ENCODE peak calls at places on chromosomes 13 and 19, in eight cellular contexts. J is stimulated activated CD4-positive, alpha-beta T cell treated with anti-CD3 and anti-CD28 coated beads, Interleukin-4, amount 100 ng/mL, for 1 hour; A is heart right ventricle; E is kidney epithelial cell; X is left ventricle myocardium inferior; Y is activated CD4-positive, alpha-beta T cell treated with anti-CD3 and anti-CD28 coated beads, Interleukin-2, amount 10 ng/mL, durations not matched to agents 7 days and 5 days; Z is lower leg skin; V is stomach. O is an unnamed sample.

GRCh38 chr13:34076943-34077703 is 259.2 kb downstream of the RFC3 start:
- DNase-seq in J (no peak), A (no peak), E (no peak), X (no peak), Y (no peak), Z (no peak), V (no peak), O (no peak)

GRCh38 chr19:21496876-21497275 is 8.5 kb upstream of the ZNF429 start:
- DNase-seq in J (no peak), A (no peak), E (no peak), X (no peak), Y (no peak), Z (no peak), V (no peak), O (no peak)

GRCh38 chr13:19618925-19619324 is 14.5 kb upstream of the MPHOSPH8 start:
- DNase-seq in J (no peak), A (no peak), E (no peak), X (no peak), Y (peak), Z (no peak), V (no peak), O (no peak)

GRCh38 chr19:33385956-33386355 is 12.4 kb downstream of the CEBPG start:
- DNase-seq in J (no peak), A (peak), E (no peak), X (peak), Y (no peak), Z (no peak), V (no peak), O (no peak)

GRCh38 chr13:51724721-51725120 is 79.2 kb downstream of the DHRS12 start:
- DNase-seq in J (no peak), A (no peak), E (no peak), X (no peak), Y (no peak), Z (no peak), V (no peak), O (no peak)

GRCh38 chr19:31282346-31282745 is 66.9 kb downstream of the TSHZ3 start:
- DNase-seq in J (no peak), A (no peak), E (no peak), X (no peak), Y (no peak), Z (no peak), V (no peak), O (no peak)

GRCh38 chr13:21625366-21625765 is 21.4 kb upstream of the MICU2 start:
- DNase-seq in J (no peak), A (no peak), E (no peak), X (no peak), Y (no peak), Z (no peak), V (no peak), O (no peak)

GRCh38 chr13:80033286-80033685 is 307.6 kb downstream of the SPRY2 start:
- DNase-seq in J (no peak), A (no peak), E (no peak), X (no peak), Y (no peak), Z (no peak), V (no peak), O (no peak)

GRCh38 chr19:49950956-49951526 is 9.9 kb downstream of the SIGLEC11 start:
- DNase-seq in J (no peak), A (no peak), E (no peak), X (no peak), Y (no peak), Z (no peak), V (no peak), O (no peak)

GRCh38 chr13:30798776-30799625 is 63.7 kb downstream of the ALOX5AP start:
- DNase-seq in J (no peak), A (no peak), E (no peak), X (no peak), Y (no peak), Z (peak), V (no peak), O (no peak)

GRCh38 chr13:113730831-113731191 is 28.2 kb upstream of the TMEM255B start:
- DNase-seq in J (no peak), A (no peak), E (no peak), X (no peak), Y (no peak), Z (no peak), V (no peak), O (no peak)

GRCh38 chr13:29849071-29849541 is 1.3 kb downstream of the UBL3 start:
- DNase-seq in J (no peak), A (no peak), E (no peak), X (no peak), Y (peak), Z (no peak), V (no peak), O (no peak)

GRCh38 chr13:39970177-39970846 is 314.9 kb downstream of the COG6 start:
- DNase-seq in J (no peak), A (no peak), E (no peak), X (no peak), Y (no peak), Z (no peak), V (no peak), O (no peak)

O was measured in activated T-helper 9 cell treated with anti-CD3 and anti-CD28 coated beads, Interleukin-2, amount 50 U/mL, for 16 hours.